ENCODE peak calls at places on chromosome 3, in eight cellular contexts. Z, H, B, G, V, O, D and X are unnamed samples. For H3K4me1, the result is how much of the 10 kb centered on the place peaks cover.

GRCh38 chr3:62139957-62140356 is 233.4 kb downstream of the FEZF2 start:
- DNase-seq in Z (no peak), H (no peak), B (no peak), G (peak), V (no peak), O (no peak), D (peak), X (no peak)

GRCh38 chr3:161600185-161600584 is 103.6 kb downstream of the OTOL1 start:
- DNase-seq in Z (no peak), H (no peak), B (no peak), G (no peak), V (no peak), O (no peak), D (no peak), X (no peak)

GRCh38 chr3:52341123-52341522 is 25.0 kb downstream of the DNAH1 start:
- DNase-seq in Z (no peak), H (no peak), B (no peak), G (no peak), V (no peak), O (no peak), D (no peak), X (no peak)

GRCh38 chr3:172853911-172854648 is 103.6 kb downstream of the ECT2 start:
- DNase-seq in Z (no peak), H (peak), B (no peak), G (no peak), V (no peak), O (no peak), D (no peak), X (no peak)

GRCh38 chr3:101144080-101144479 is 150.9 kb upstream of the ABI3BP start:
- DNase-seq in Z (peak), H (no peak), B (no peak), G (peak), V (no peak), O (no peak), D (no peak), X (no peak)

GRCh38 chr3:116341916-116342315 is 103.4 kb downstream of the LSAMP start:
- DNase-seq in Z (no peak), H (no peak), B (no peak), G (no peak), V (no peak), O (no peak), D (no peak), X (no peak)

GRCh38 chr3:6861989-6862879 is 1.3 kb downstream of the GRM7 start:
- DNase-seq in Z (no peak), H (peak), B (no peak), G (no peak), V (no peak), O (no peak), D (no peak), X (no peak)

GRCh38 chr3:51670053-51670666 is 892 bp upstream of the TEX264 start:
- DNase-seq in Z (no peak), H (no peak), B (no peak), G (peak), V (no peak), O (no peak), D (no peak), X (no peak)

GRCh38 chr3:114411811-114412803 is 118.3 kb downstream of the TIGIT start:
- DNase-seq in Z (no peak), H (no peak), B (no peak), G (no peak), V (no peak), O (no peak), D (peak), X (no peak)

GRCh38 chr3:163521261-163521660 is 1557.0 kb downstream of the SI start:
- DNase-seq in Z (no peak), H (no peak), B (no peak), G (no peak), V (no peak), O (no peak), D (no peak), X (no peak)

GRCh38 chr3:58116161-58116955 is 94.4 kb downstream of the DNASE1L3 start:
- DNase-seq in Z (no peak), H (no peak), B (no peak), G (no peak), V (peak), O (no peak), D (no peak), X (no peak)

GRCh38 chr3:74067296-74067695 is 442.6 kb upstream of the PDZRN3 start:
- DNase-seq in Z (no peak), H (no peak), B (no peak), G (no peak), V (no peak), O (no peak), D (no peak), X (no peak)

GRCh38 chr3:123656691-123657090 is 71.8 kb upstream of the HACD2 start:
- DNase-seq in Z (no peak), H (no peak), B (no peak), G (no peak), V (no peak), O (no peak), D (no peak), X (no peak)

GRCh38 chr3:132669256-132669777 is 9.2 kb downstream of the UBA5 start:
- DNase-seq in Z (no peak), H (no peak), B (no peak), G (no peak), V (no peak), O (no peak), D (no peak), X (no peak)

GRCh38 chr3:190088890-190089289 is 31.8 kb downstream of the P3H2 start:
- DNase-seq in Z (no peak), H (no peak), B (no peak), G (peak), V (no peak), O (no peak), D (peak), X (no peak)

GRCh38 chr3:108118038-108118727 is 27.4 kb upstream of the CD47 start:
- DNase-seq in Z (no peak), H (no peak), B (no peak), G (no peak), V (no peak), O (no peak), D (no peak), X (no peak)

GRCh38 chr3:134299185-134299887 is 48.7 kb upstream of the RYK start:
- DNase-seq in Z (no peak), H (no peak), B (no peak), G (peak), V (no peak), O (no peak), D (peak), X (no peak)

GRCh38 chr3:155753038-155753647 is 8.3 kb upstream of the PLCH1 start:
- DNase-seq in Z (no peak), H (no peak), B (no peak), G (peak), V (no peak), O (no peak), D (peak), X (no peak)

GRCh38 chr3:42549131-42549530 is 32.6 kb downstream of the SEC22C start:
- DNase-seq in Z (no peak), H (no peak), B (no peak), G (no peak), V (no peak), O (no peak), D (no peak), X (no peak)

GRCh38 chr3:17577795-17578520 is 164.5 kb downstream of the TBC1D5 start:
- DNase-seq in Z (no peak), H (no peak), B (no peak), G (peak), V (no peak), O (peak), D (peak), X (no peak)

GRCh38 chr3:170953229-170953628 is 44.8 kb upstream of the EIF5A2 start:
- DNase-seq in Z (no peak), H (no peak), B (no peak), G (no peak), V (no peak), O (no peak), D (no peak), X (no peak)

GRCh38 chr3:30673425-30674341 is 67.3 kb downstream of the TGFBR2 start:
- DNase-seq in Z (no peak), H (no peak), B (no peak), G (no peak), V (no peak), O (no peak), D (no peak), X (no peak)

GRCh38 chr3:65052101-65052500 is 364.3 kb upstream of the ADAMTS9 start:
- DNase-seq in Z (no peak), H (no peak), B (no peak), G (no peak), V (no peak), O (no peak), D (peak), X (no peak)

GRCh38 chr3:45617430-45618080 is 23.0 kb downstream of the LIMD1 start:
- DNase-seq in Z (no peak), H (no peak), B (no peak), G (no peak), V (no peak), O (no peak), D (no peak), X (no peak)

GRCh38 chr3:84980011-84980410 is 21.2 kb downstream of the CADM2 start:
- DNase-seq in Z (no peak), H (no peak), B (no peak), G (no peak), V (no peak), O (no peak), D (no peak), X (no peak)

GRCh38 chr3:179233043-179233442 is 17.9 kb downstream of the KCNMB3 start:
- DNase-seq in Z (no peak), H (no peak), B (no peak), G (no peak), V (no peak), O (no peak), D (no peak), X (no peak)

DNA sequence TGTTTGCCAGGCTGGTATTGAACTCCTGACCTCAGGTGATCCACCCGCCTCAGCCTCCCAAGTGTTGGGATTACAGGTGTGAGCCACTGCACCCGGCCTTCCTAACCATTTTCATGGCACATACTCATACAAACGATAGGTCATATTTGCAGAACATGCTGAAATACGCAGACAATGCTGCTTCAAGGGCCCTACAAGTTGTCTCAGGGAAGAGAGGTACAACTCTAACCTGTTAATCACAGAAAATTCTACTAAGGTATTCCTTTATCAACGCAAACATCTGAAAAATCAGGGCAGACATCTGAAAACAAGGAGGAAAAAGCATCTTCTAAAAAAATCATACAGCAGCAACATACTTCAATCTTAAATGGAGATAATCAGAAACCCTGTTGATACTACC is 39.9 kb downstream of the RAF1 start:
- DNase-seq in Z (no peak), H (no peak), B (no peak), G (peak), V (no peak), O (no peak), D (no peak), X (no peak)
- H3K4me1 ChIP-seq in Z (under half), H (under half), B (under half), G (under half), V (under half), O (under half), D (under half), X (under half)

GRCh38 chr3:113151475-113152031 is 59.8 kb upstream of the BOC start:
- DNase-seq in Z (no peak), H (no peak), B (no peak), G (no peak), V (no peak), O (no peak), D (no peak), X (no peak)

GRCh38 chr3:113148814-113149213 is 62.5 kb upstream of the BOC start:
- DNase-seq in Z (no peak), H (no peak), B (no peak), G (no peak), V (no peak), O (no peak), D (no peak), X (no peak)

GRCh38 chr3:113147608-113148306 is 63.6 kb upstream of the BOC start:
- DNase-seq in Z (no peak), H (no peak), B (no peak), G (no peak), V (no peak), O (no peak), D (no peak), X (no peak)

GRCh38 chr3:113150253-113150652 is 61.1 kb upstream of the BOC start:
- DNase-seq in Z (no peak), H (no peak), B (no peak), G (no peak), V (no peak), O (no peak), D (no peak), X (no peak)

GRCh38 chr3:113148307-113148703 is 63.1 kb upstream of the BOC start:
- DNase-seq in Z (peak), H (no peak), B (peak), G (peak), V (no peak), O (no peak), D (no peak), X (no peak)
- H3K4me1 ChIP-seq in Z (under half), H (under half), B (under half), G (under half), V (under half), O (under half), D (under half), X (under half)

DNA sequence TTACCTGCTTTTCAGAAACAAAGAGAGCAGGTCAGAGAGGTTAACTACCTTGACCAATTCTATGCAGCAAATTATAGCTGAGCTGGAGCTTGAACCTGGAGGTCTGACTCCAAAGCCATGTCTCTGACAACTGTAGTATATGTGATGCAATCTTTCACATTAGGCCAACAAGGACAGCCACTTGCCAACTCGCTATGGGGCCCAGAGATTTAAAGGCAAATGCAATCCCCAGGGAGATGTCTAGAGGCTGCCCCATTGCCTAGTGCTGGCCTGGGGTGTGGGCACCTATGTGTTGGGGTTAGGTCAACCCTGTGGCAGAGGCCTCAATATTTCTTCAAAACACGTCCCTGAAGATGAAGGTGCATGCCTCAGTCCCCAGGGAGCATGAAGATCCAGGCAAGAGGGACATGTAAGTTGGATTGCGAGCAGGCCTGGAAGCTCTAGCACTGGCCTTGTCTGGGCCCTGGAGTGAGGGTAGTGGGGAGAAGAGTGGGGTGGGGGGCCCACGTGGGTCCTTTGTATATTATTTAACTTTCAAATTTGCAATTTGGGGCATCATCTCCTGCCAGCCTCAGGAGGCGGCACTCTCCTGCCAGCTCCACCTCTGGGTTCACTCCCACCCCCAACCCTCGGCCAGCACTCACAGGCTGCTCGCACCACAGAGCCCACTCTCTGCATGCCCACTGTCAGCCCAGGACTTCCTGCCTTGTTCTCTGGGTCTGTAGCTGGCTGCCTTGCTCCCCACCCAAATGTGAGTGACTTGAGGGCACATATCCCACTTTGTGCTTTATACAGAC is 64.3 kb downstream of the SLC12A8 start:
- DNase-seq in Z (no peak), H (no peak), B (no peak), G (no peak), V (no peak), O (no peak), D (no peak), X (no peak)
- H3K4me1 ChIP-seq in Z (under half), H (under half), B (under half), G (under half), V (under half), O (under half), D (under half), X (under half)

GRCh38 chr3:46986782-46987484 is 7.5 kb downstream of the NBEAL2 start:
- DNase-seq in Z (no peak), H (no peak), B (no peak), G (no peak), V (no peak), O (no peak), D (no peak), X (no peak)

GRCh38 chr3:46987485-46988401 is 8.3 kb downstream of the NBEAL2 start:
- DNase-seq in Z (peak), H (peak), B (no peak), G (peak), V (peak), O (peak), D (peak), X (no peak)

GRCh38 chr3:46986055-46986730 is 6.7 kb downstream of the NBEAL2 start:
- DNase-seq in Z (no peak), H (no peak), B (no peak), G (no peak), V (no peak), O (no peak), D (no peak), X (no peak)

GRCh38 chr3:46984591-46985459 is 5.4 kb downstream of the NBEAL2 start:
- DNase-seq in Z (no peak), H (no peak), B (no peak), G (no peak), V (peak), O (no peak), D (no peak), X (no peak)

GRCh38 chr3:46985588-46985987 is 6.1 kb downstream of the NBEAL2 start:
- DNase-seq in Z (no peak), H (no peak), B (no peak), G (no peak), V (peak), O (no peak), D (no peak), X (no peak)
- H3K4me1 ChIP-seq in Z (under half), H (under half), B (under half), G (under half), V (half or more), O (under half), D (under half), X (under half)

GRCh38 chr3:4047343-4047742 is 248.1 kb downstream of the LRRN1 start:
- DNase-seq in Z (no peak), H (no peak), B (no peak), G (peak), V (no peak), O (no peak), D (no peak), X (no peak)

GRCh38 chr3:4042869-4043268 is 243.6 kb downstream of the LRRN1 start:
- DNase-seq in Z (no peak), H (no peak), B (no peak), G (no peak), V (no peak), O (no peak), D (no peak), X (no peak)

GRCh38 chr3:4042070-4042469 is 242.8 kb downstream of the LRRN1 start:
- DNase-seq in Z (no peak), H (no peak), B (no peak), G (no peak), V (no peak), O (no peak), D (no peak), X (no peak)

GRCh38 chr3:4043867-4044575 is 244.8 kb downstream of the LRRN1 start:
- DNase-seq in Z (no peak), H (no peak), B (no peak), G (peak), V (no peak), O (no peak), D (no peak), X (no peak)

DNA sequence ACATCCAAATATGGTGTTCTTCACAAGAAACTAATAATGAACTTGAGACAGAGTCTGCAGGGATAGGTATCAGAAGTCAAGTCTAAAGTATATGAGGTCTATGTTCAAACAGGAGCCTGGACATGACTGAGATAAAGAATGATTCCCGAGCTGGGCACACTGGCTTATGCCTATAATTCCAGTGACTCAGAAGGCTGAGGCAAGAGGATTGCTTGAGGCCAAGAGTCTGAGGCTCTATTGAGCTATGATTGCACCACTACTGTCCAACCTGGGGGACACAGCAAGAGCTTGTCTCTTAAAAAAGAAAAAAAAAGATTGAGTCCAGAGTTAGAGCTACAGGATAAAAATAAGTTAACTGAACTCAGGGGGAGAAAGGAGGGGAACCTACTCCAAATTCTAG is 246.5 kb downstream of the LRRN1 start:
- DNase-seq in Z (no peak), H (no peak), B (no peak), G (peak), V (no peak), O (no peak), D (no peak), X (no peak)
- H3K4me1 ChIP-seq in Z (under half), H (under half), B (under half), G (under half), V (under half), O (under half), D (under half), X (under half)

GRCh38 chr3:8505621-8506020 is 4.0 kb downstream of the LMCD1 start:
- DNase-seq in Z (no peak), H (no peak), B (no peak), G (no peak), V (no peak), O (no peak), D (no peak), X (no peak)

GRCh38 chr3:8503871-8504610 is 2.4 kb downstream of the LMCD1 start:
- DNase-seq in Z (no peak), H (no peak), B (no peak), G (no peak), V (no peak), O (no peak), D (peak), X (no peak)

GRCh38 chr3:8501388-8502131 is at the start of gene LMCD1:
- DNase-seq in Z (peak), H (peak), B (peak), G (peak), V (peak), O (peak), D (peak), X (peak)

GRCh38 chr3:8504611-8504973 is 3.0 kb downstream of the LMCD1 start:
- DNase-seq in Z (no peak), H (no peak), B (no peak), G (no peak), V (no peak), O (no peak), D (no peak), X (no peak)

DNA sequence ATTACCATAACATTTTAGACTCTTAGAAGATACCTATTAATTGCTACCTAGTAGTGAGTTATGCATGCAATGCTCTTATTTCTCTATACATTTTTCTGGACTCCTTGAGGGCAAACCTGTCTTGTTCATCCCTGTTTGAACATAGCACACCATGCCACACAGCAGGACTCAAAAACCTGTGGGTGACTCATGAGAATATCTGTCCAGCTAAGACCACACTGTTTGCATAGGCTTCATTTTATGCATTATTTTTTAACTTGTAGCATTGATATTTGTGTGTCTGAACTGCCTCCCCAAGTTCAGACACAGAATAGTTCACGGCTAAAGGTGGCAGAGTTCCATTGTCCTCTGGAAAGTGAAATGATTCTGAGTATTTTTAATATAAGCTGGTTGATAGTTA is 1.8 kb downstream of the LMCD1 start:
- DNase-seq in Z (no peak), H (no peak), B (no peak), G (peak), V (no peak), O (peak), D (no peak), X (no peak)
- H3K4me1 ChIP-seq in Z (half or more), H (under half), B (under half), G (under half), V (under half), O (under half), D (under half), X (under half)

GRCh38 chr3:71388535-71389120 is 194.9 kb downstream of the FOXP1 start:
- DNase-seq in Z (no peak), H (no peak), B (no peak), G (no peak), V (no peak), O (no peak), D (no peak), X (no peak)
- H3K4me1 ChIP-seq in Z (under half), H (under half), B (under half), G (under half), V (half or more), O (under half), D (under half), X (under half)